ENCODE peak calls at places on chromosomes 16 and 17, in ten cellular contexts. Y, A, G, H, M, S, X, P, E and B are unnamed samples.

GRCh38 chr16:30438835-30439234 is 6.8 kb downstream of the SEPHS2 start:
- DNase-seq in H (no peak), M (no peak), E (no peak), A (no peak), G (no peak), Y (no peak), P (no peak), S (no peak), X (no peak), B (no peak)

GRCh38 chr17:3475155-3475808 is 515 bp upstream of the ASPA start:
- DNase-seq in X (no peak), A (no peak), P (no peak), E (no peak), H (no peak), M (no peak), Y (no peak), S (no peak), G (no peak), B (no peak)

GRCh38 chr16:1953734-1954133 is 755 bp downstream of the RPL3L start:
- DNase-seq in M (no peak), G (no peak), P (no peak), H (no peak), A (no peak), X (no peak), Y (no peak), S (no peak), E (no peak), B (no peak)

GRCh38 chr16:88347656-88348376 is 34.9 kb upstream of the ZNF469 start:
- DNase-seq in H (no peak), E (peak), P (no peak), M (no peak), G (no peak), A (no peak), S (no peak), X (no peak), Y (no peak), B (no peak)

GRCh38 chr16:47096297-47096696 is 47.4 kb downstream of the NETO2 start:
- DNase-seq in A (no peak), Y (no peak), S (no peak), P (no peak), M (no peak), E (no peak), G (no peak), H (no peak), X (no peak), B (no peak)

GRCh38 chr16:11164482-11165270 is 91.3 kb downstream of the SOCS1 start:
- DNase-seq in M (peak), X (peak), G (no peak), P (no peak), E (no peak), A (no peak), H (no peak), Y (no peak), S (no peak), B (no peak)

GRCh38 chr16:81318711-81319110 is 3.9 kb downstream of the GAN start:
- DNase-seq in S (no peak), M (no peak), P (no peak), G (no peak), X (no peak), A (no peak), H (no peak), Y (peak), E (no peak), B (no peak)

GRCh38 chr16:67174706-67175231 is 4.4 kb downstream of the NOL3 start:
- DNase-seq in Y (no peak), S (no peak), E (no peak), M (no peak), P (peak), H (no peak), A (no peak), G (no peak), X (no peak), B (no peak)

GRCh38 chr16:12314786-12315185 is 338.3 kb downstream of the SNX29 start:
- DNase-seq in P (peak), M (no peak), S (no peak), X (no peak), A (no peak), H (no peak), E (no peak), Y (peak), G (no peak), B (no peak)

GRCh38 chr17:62761884-62762283 is 46.2 kb downstream of the MARCHF10 start:
- DNase-seq in G (no peak), Y (peak), P (no peak), H (no peak), S (peak), E (peak), A (no peak), X (no peak), M (no peak), B (peak)

GRCh38 chr17:5241861-5242671 is 7.4 kb upstream of the SCIMP start:
- DNase-seq in G (no peak), P (no peak), E (no peak), Y (no peak), X (no peak), S (no peak), M (no peak), A (no peak), H (peak), B (no peak)